ENCODE peak calls at places on chromosomes 5 and 9, in four cellular contexts. A, W, Y and G are unnamed samples.

GRCh38 chr9:92637331-92637730 is 32.6 kb downstream of the IPPK start:
- DNase-seq in Y (no peak), A (no peak), W (no peak), G (no peak)

GRCh38 chr5:159041754-159042153 is 58.0 kb downstream of the EBF1 start:
- DNase-seq in A (no peak), Y (no peak), W (no peak), G (no peak)

GRCh38 chr9:134551657-134552348 is 89.8 kb upstream of the COL5A1 start:
- DNase-seq in W (no peak), A (no peak), Y (no peak), G (no peak)

GRCh38 chr9:107727113-107727780 is 237.7 kb upstream of the KLF4 start:
- DNase-seq in A (no peak), Y (no peak), W (no peak), G (no peak)

GRCh38 chr5:172533399-172534228 is 79.3 kb upstream of the SH3PXD2B start:
- DNase-seq in W (no peak), A (no peak), Y (no peak), G (no peak)

GRCh38 chr5:143194206-143194605 is 209.3 kb downstream of the NR3C1 start:
- DNase-seq in A (no peak), W (no peak), Y (no peak), G (no peak)

GRCh38 chr5:175638305-175638704 is 19.6 kb upstream of the HRH2 start:
- DNase-seq in A (no peak), W (no peak), Y (peak), G (no peak)

GRCh38 chr5:133385346-133385745 is 227.0 kb downstream of the FSTL4 start:
- DNase-seq in Y (no peak), A (no peak), W (no peak), G (no peak)

GRCh38 chr9:89865981-89866380 is 261.2 kb downstream of the GADD45G start:
- DNase-seq in A (no peak), W (no peak), Y (no peak), G (no peak)

GRCh38 chr9:14180942-14181270 is 133.0 kb downstream of the NFIB start:
- DNase-seq in W (no peak), A (no peak), Y (no peak), G (no peak)

GRCh38 chr5:167658890-167659289 is 632.6 kb upstream of the WWC1 start:
- DNase-seq in A (no peak), Y (no peak), W (no peak), G (no peak)

GRCh38 chr5:179288809-179289185 is 56.5 kb downstream of the ADAMTS2 start:
- DNase-seq in Y (no peak), A (no peak), W (no peak), G (no peak)